ENCODE peak calls at places on chromosome 7, in eight cellular contexts. Q is body of pancreas; S is NK-92 treated with Interleukin-12 subunit alpha and Interleukin-12 subunit beta, amount 100 ng/mL, for 24 hours; M is ELF-1; W is mesothelial cell of epicardium; Y is endothelial cell; J is naive thymus-derived CD8-positive, alpha-beta T cell; G is colonic mucosa. X is an unnamed sample.
A peak's percentile ranks its signal among the peaks of the same experiment; 100 is the strongest.

GRCh38 chr7:79034733-79035132 is 418.7 kb downstream of the MAGI2 start:
- DNase-seq in Q (no peak), S (no peak), M (no peak), W (no peak), Y (no peak), J (no peak), G (no peak), X (no peak)

GRCh38 chr7:2032876-2033407 is 199.8 kb downstream of the MAD1L1 start:
- DNase-seq in Q (no peak), S (no peak), M (no peak), W (peak; percentile 8), Y (no peak), J (no peak), G (no peak), X (no peak)

GRCh38 chr7:134429481-134429880 is 29.4 kb downstream of the AKR1B1 start:
- DNase-seq in Q (no peak), S (no peak), M (no peak), W (no peak), Y (no peak), J (no peak), G (no peak), X (no peak)

GRCh38 chr7:30846378-30846777 is 65.3 kb upstream of the AQP1 start:
- DNase-seq in Q (peak; percentile 25), S (no peak), M (no peak), W (peak; percentile 37), Y (no peak), J (no peak), G (peak; percentile 87), X (no peak)

GRCh38 chr7:1263391-1263951 is 30.8 kb downstream of the UNCX start:
- DNase-seq in Q (peak; percentile 4), S (no peak), M (no peak), W (peak; percentile 16), Y (no peak), J (no peak), G (no peak), X (no peak)

GRCh38 chr7:70156052-70156451 is 557.8 kb downstream of the AUTS2 start:
- DNase-seq in Q (no peak), S (no peak), M (no peak), W (no peak), Y (no peak), J (no peak), G (no peak), X (no peak)

GRCh38 chr7:36287371-36288241 is 102.1 kb upstream of the ANLN start:
- DNase-seq in Q (peak; percentile 46), S (no peak), M (no peak), W (no peak), Y (no peak), J (no peak), G (peak; percentile 52), X (peak; percentile 39)

GRCh38 chr7:138246391-138246790 is 170.1 kb downstream of the AKR1D1 start:
- DNase-seq in Q (no peak), S (no peak), M (peak; percentile 24), W (no peak), Y (no peak), J (no peak), G (no peak), X (no peak)

GRCh38 chr7:142033154-142033553 is 37.5 kb downstream of the MGAM start:
- DNase-seq in Q (no peak), S (no peak), M (no peak), W (no peak), Y (no peak), J (no peak), G (peak; percentile 24), X (no peak)

GRCh38 chr7:136062625-136063336 is 85.6 kb upstream of the MTPN start:
- DNase-seq in Q (no peak), S (no peak), M (no peak), W (no peak), Y (no peak), J (no peak), G (no peak), X (no peak)

GRCh38 chr7:127251048-127251451 is 1.7 kb downstream of the GRM8 start:
- DNase-seq in Q (no peak), S (no peak), M (peak; percentile 4), W (no peak), Y (peak; percentile 10), J (no peak), G (no peak), X (no peak)

GRCh38 chr7:148697950-148698396 is 730 bp upstream of the CUL1 start:
- DNase-seq in Q (no peak), S (no peak), M (no peak), W (no peak), Y (no peak), J (peak; percentile 19), G (peak; percentile 52), X (no peak)

GRCh38 chr7:117127585-117128168 is 174.4 kb downstream of the ST7 start:
- DNase-seq in Q (peak; percentile 66), S (peak; percentile 3), M (no peak), W (no peak), Y (peak; percentile 46), J (peak; percentile 18), G (peak; percentile 60), X (no peak)

GRCh38 chr7:2734761-2735571 is 47.0 kb downstream of the AMZ1 start:
- DNase-seq in Q (peak; percentile 59), S (no peak), M (no peak), W (no peak), Y (no peak), J (no peak), G (no peak), X (no peak)

GRCh38 chr7:47183896-47184629 is 397.8 kb downstream of the TNS3 start:
- DNase-seq in Q (peak; percentile 42), S (no peak), M (no peak), W (no peak), Y (no peak), J (no peak), G (no peak), X (no peak)

GRCh38 chr7:34087892-34088891 is 182.9 kb downstream of the BMPER start:
- DNase-seq in Q (no peak), S (no peak), M (peak; percentile 73), W (no peak), Y (peak; percentile 53), J (no peak), G (peak; percentile 52), X (peak; percentile 55)

GRCh38 chr7:909358-910329 is 33.3 kb downstream of the GET4 start:
- DNase-seq in Q (peak; percentile 80), S (no peak), M (no peak), W (no peak), Y (no peak), J (no peak), G (peak; percentile 87), X (peak; percentile 79)

GRCh38 chr7:76220185-76221057 is 18.7 kb downstream of the SRRM3 start:
- DNase-seq in Q (no peak), S (no peak), M (peak; percentile 80), W (peak; percentile 29), Y (peak; percentile 46), J (no peak), G (no peak), X (no peak)

GRCh38 chr7:4131043-4131442 is 551.1 kb upstream of the FOXK1 start:
- DNase-seq in Q (no peak), S (no peak), M (peak; percentile 72), W (no peak), Y (peak; percentile 20), J (no peak), G (no peak), X (no peak)

GRCh38 chr7:107396081-107396480 is 73.8 kb upstream of the GPR22 start:
- DNase-seq in Q (no peak), S (no peak), M (no peak), W (no peak), Y (no peak), J (no peak), G (no peak), X (no peak)

GRCh38 chr7:49324707-49325106 is 400.4 kb downstream of the CDC14C start:
- DNase-seq in Q (no peak), S (no peak), M (no peak), W (no peak), Y (no peak), J (no peak), G (no peak), X (no peak)

GRCh38 chr7:5695037-5695708 is 86.3 kb downstream of the RNF216 start:
- DNase-seq in Q (no peak), S (peak; percentile 43), M (no peak), W (no peak), Y (no peak), J (peak; percentile 77), G (no peak), X (no peak)

GRCh38 chr7:158432369-158433270 is 155.0 kb downstream of the PTPRN2 start:
- DNase-seq in Q (peak; percentile 42), S (no peak), M (no peak), W (no peak), Y (no peak), J (no peak), G (peak; percentile 93), X (peak; percentile 42)

GRCh38 chr7:157016352-157017041 is 6.0 kb upstream of the MNX1 start:
- DNase-seq in Q (peak; percentile 32), S (no peak), M (peak; percentile 23), W (no peak), Y (no peak), J (no peak), G (peak; percentile 16), X (no peak)

GRCh38 chr7:148084138-148084537 is 506.4 kb upstream of the C7orf33 start:
- DNase-seq in Q (peak; percentile 73), S (no peak), M (peak; percentile 67), W (peak; percentile 36), Y (peak; percentile 49), J (no peak), G (peak; percentile 38), X (peak; percentile 26)

GRCh38 chr7:29921404-29922010 is 68.1 kb downstream of the SCRN1 start:
- DNase-seq in Q (peak; percentile 51), S (peak; percentile 5), M (peak; percentile 80), W (no peak), Y (peak; percentile 63), J (peak; percentile 42), G (peak; percentile 41), X (peak; percentile 66)

GRCh38 chr7:121084748-121085336 is 96.3 kb downstream of the CPED1 start:
- DNase-seq in Q (peak; percentile 3), S (no peak), M (no peak), W (no peak), Y (no peak), J (no peak), G (no peak), X (no peak)

GRCh38 chr7:129925416-129926002 is 27.3 kb downstream of the UBE2H start:
- DNase-seq in Q (no peak), S (no peak), M (no peak), W (no peak), Y (no peak), J (no peak), G (no peak), X (no peak)

GRCh38 chr7:83410989-83411591 is 237.8 kb downstream of the SEMA3E start:
- DNase-seq in Q (peak; percentile 46), S (no peak), M (no peak), W (no peak), Y (no peak), J (no peak), G (no peak), X (peak; percentile 9)

GRCh38 chr7:28804990-28805389 is 153.1 kb downstream of the TRIL start:
- DNase-seq in Q (no peak), S (no peak), M (no peak), W (no peak), Y (no peak), J (no peak), G (no peak), X (no peak)

GRCh38 chr7:117808910-117809705 is 64.1 kb downstream of the CTTNBP2 start:
- DNase-seq in Q (no peak), S (no peak), M (no peak), W (no peak), Y (no peak), J (no peak), G (no peak), X (no peak)

GRCh38 chr7:67466109-67466508 is 469.5 kb downstream of the TYW1 start:
- DNase-seq in Q (no peak), S (no peak), M (no peak), W (no peak), Y (no peak), J (no peak), G (no peak), X (no peak)